ENCODE peak calls at places on chromosome 14, in ten cellular contexts. U is mesendoderm; T is heart right ventricle; P is PC-3; A is fibroblast of lung; E is tibial nerve; R is CD4-positive, alpha-beta memory T cell; G is A673; K is endothelial cell of umbilical vein; H is A549. B is an unnamed sample. For H3K4me1, the result is how much of the 10 kb centered on the place peaks cover.

GRCh38 chr14:77980475-77981321 is 180.8 kb downstream of the ADCK1 start:
- DNase-seq in K (no peak), G (no peak), R (no peak), E (no peak), T (no peak), U (peak), P (no peak), H (no peak), A (no peak), B (peak)

GRCh38 chr14:34081126-34081575 is 130.3 kb upstream of the EGLN3 start:
- DNase-seq in A (peak), T (peak), G (peak), U (no peak), K (no peak), R (no peak), H (no peak), P (peak), E (no peak), B (no peak)

GRCh38 chr14:31090872-31091764 is 64.9 kb upstream of the STRN3 start:
- DNase-seq in A (peak), H (peak), T (peak), U (no peak), R (no peak), E (peak), P (peak), G (no peak), K (peak), B (peak)

GRCh38 chr14:89540830-89541470 is 123.9 kb upstream of the FOXN3 start:
- DNase-seq in T (no peak), R (no peak), A (peak), U (peak), G (peak), H (peak), K (peak), P (peak), E (no peak), B (no peak)

GRCh38 chr14:57692671-57693070 is 173.2 kb downstream of the SLC35F4 start:
- DNase-seq in T (no peak), E (no peak), P (peak), U (peak), G (peak), H (peak), K (peak), A (peak), R (no peak), B (no peak)

GRCh38 chr14:77266336-77266735 is 4.7 kb downstream of the NGB start:
- DNase-seq in U (no peak), G (no peak), A (no peak), P (no peak), K (no peak), T (no peak), E (no peak), R (no peak), H (no peak), B (no peak)

GRCh38 chr14:103728721-103729120 is 13.1 kb downstream of the ZFYVE21 start:
- DNase-seq in H (no peak), A (no peak), G (no peak), P (no peak), T (no peak), R (no peak), E (no peak), K (no peak), U (no peak), B (no peak)

GRCh38 chr14:105863296-105864108 is 337.1 kb downstream of the TMEM121 start:
- DNase-seq in H (no peak), R (no peak), K (no peak), T (no peak), P (no peak), E (no peak), U (no peak), G (no peak), A (no peak), B (no peak)

GRCh38 chr14:53879747-53880146 is 76.9 kb downstream of the BMP4 start:
- DNase-seq in E (no peak), R (no peak), T (peak), A (no peak), P (no peak), U (no peak), G (no peak), K (peak), H (no peak), B (no peak)

GRCh38 chr14:22047105-22047504 is 373.5 kb upstream of the OR4E1 start:
- DNase-seq in T (no peak), A (no peak), E (no peak), U (peak), K (peak), R (peak), H (peak), G (peak), P (peak), B (no peak)

GRCh38 chr14:87888136-87888999 is 104.6 kb downstream of the GALC start:
- DNase-seq in K (no peak), T (peak), U (peak), E (peak), P (peak), A (peak), H (peak), G (peak), R (no peak), B (no peak)

GRCh38 chr14:96748371-96748770 is 48.8 kb upstream of the VRK1 start:
- DNase-seq in U (no peak), E (no peak), G (peak), A (no peak), H (no peak), T (no peak), P (peak), K (no peak), R (no peak), B (no peak)

GRCh38 chr14:92866181-92866752 is 56.7 kb upstream of the CHGA start:
- DNase-seq in H (no peak), K (peak), T (no peak), A (no peak), E (no peak), G (no peak), U (no peak), P (no peak), R (no peak), B (no peak)

GRCh38 chr14:22598896-22599244 is 770 bp downstream of the ABHD4 start:
- DNase-seq in R (no peak), P (peak), G (peak), K (peak), U (peak), T (no peak), H (peak), A (peak), E (peak), B (no peak)

GRCh38 chr14:49581961-49582210 is 4.3 kb downstream of the RPS29 start:
- DNase-seq in E (no peak), A (no peak), T (no peak), P (no peak), R (no peak), H (no peak), K (no peak), G (no peak), U (no peak), B (no peak)

GRCh38 chr14:36915089-36915488 is 253.4 kb downstream of the PAX9 start:
- DNase-seq in K (no peak), H (no peak), T (no peak), U (no peak), A (no peak), E (no peak), G (no peak), R (no peak), P (peak), B (no peak)

GRCh38 chr14:93219103-93219726 is 12.2 kb downstream of the UBR7 start:
- DNase-seq in R (peak), U (peak), H (peak), P (peak), E (peak), A (peak), T (peak), G (peak), K (peak), B (no peak)

GRCh38 chr14:66001356-66001755 is 484.8 kb upstream of the CCDC196 start:
- DNase-seq in P (no peak), U (no peak), H (no peak), K (no peak), G (no peak), E (no peak), A (no peak), T (no peak), R (no peak), B (no peak)

GRCh38 chr14:49886523-49886922 is 6.4 kb upstream of the ARF6 start:
- DNase-seq in G (no peak), E (no peak), H (no peak), U (no peak), K (no peak), T (no peak), A (no peak), P (no peak), R (no peak), B (no peak)

GRCh38 chr14:104314251-104314941 is 176.0 kb downstream of the KIF26A start:
- DNase-seq in E (no peak), A (no peak), U (no peak), R (no peak), H (no peak), T (no peak), G (no peak), P (no peak), K (no peak), B (no peak)

GRCh38 chr14:89327771-89328212 is 89.2 kb downstream of the FOXN3 start:
- DNase-seq in H (no peak), K (no peak), R (no peak), A (no peak), P (peak), U (no peak), G (no peak), T (no peak), E (no peak), B (no peak)

GRCh38 chr14:76086636-76087035 is 65.1 kb upstream of the GPATCH2L start:
- DNase-seq in P (no peak), U (no peak), T (no peak), A (no peak), H (no peak), E (no peak), K (no peak), R (no peak), G (no peak), B (no peak)

GRCh38 chr14:77339407-77339806 is 18.6 kb downstream of the GSTZ1 start:
- DNase-seq in U (no peak), H (no peak), G (no peak), E (no peak), K (no peak), P (peak), T (no peak), A (peak), R (no peak), B (no peak)

GRCh38 chr14:66752109-66752508 is 244.2 kb downstream of the GPHN start:
- DNase-seq in H (no peak), K (peak), T (no peak), E (no peak), R (no peak), G (no peak), U (no peak), A (no peak), P (no peak), B (no peak)

GRCh38 chr14:91858536-91859275 is 8.6 kb downstream of the TC2N start:
- DNase-seq in H (peak), A (peak), T (no peak), E (no peak), G (peak), R (no peak), U (peak), P (peak), K (peak), B (no peak)

GRCh38 chr14:93707475-93707874 is 80.8 kb downstream of the PRIMA1 start:
- DNase-seq in A (no peak), K (no peak), G (no peak), H (no peak), P (peak), T (no peak), U (no peak), R (no peak), E (no peak), B (no peak)

GRCh38 chr14:87261621-87262020 is 731.4 kb downstream of the GALC start:
- DNase-seq in U (no peak), K (no peak), G (no peak), T (no peak), P (no peak), H (no peak), E (no peak), A (no peak), R (no peak), B (no peak)

GRCh38 chr14:25011095-25011494 is 38.9 kb downstream of the STXBP6 start:
- DNase-seq in T (no peak), E (no peak), G (no peak), U (no peak), K (no peak), R (no peak), P (no peak), H (no peak), A (no peak), B (no peak)

GRCh38 chr14:23910081-23910875 is 43.3 kb upstream of the DHRS4 start:
- DNase-seq in G (peak), H (peak), T (no peak), E (peak), R (peak), P (peak), A (peak), K (peak), U (peak), B (no peak)

GRCh38 chr14:75757644-75758402 is 96.8 kb downstream of the TTLL5 start:
- DNase-seq in T (no peak), K (no peak), H (no peak), U (no peak), P (no peak), R (no peak), A (no peak), E (no peak), G (no peak), B (no peak)

GRCh38 chr14:103427485-103428443 is 42.5 kb downstream of the MARK3 start:
- DNase-seq in E (no peak), K (peak), P (peak), R (peak), A (peak), G (peak), U (peak), T (peak), H (peak), B (no peak)

GRCh38 chr14:105581551-105582341 is 55.4 kb downstream of the TMEM121 start:
- DNase-seq in K (no peak), G (no peak), A (no peak), T (no peak), H (no peak), E (no peak), U (no peak), R (no peak), P (no peak), B (no peak)

GRCh38 chr14:105858676-105859025 is 332.3 kb downstream of the TMEM121 start:
- DNase-seq in A (no peak), U (no peak), T (no peak), H (no peak), K (no peak), P (no peak), E (no peak), G (no peak), R (peak), B (no peak)

GRCh38 chr14:50762001-50762930 is 68.7 kb downstream of the NIN start:
- DNase-seq in E (no peak), U (no peak), H (no peak), K (no peak), T (no peak), G (no peak), R (no peak), P (peak), A (peak), B (no peak)

GRCh38 chr14:76826122-76826521 is at the start of gene LRRC74A:
- DNase-seq in K (no peak), P (peak), E (no peak), R (no peak), H (no peak), A (no peak), T (no peak), U (no peak), G (no peak), B (no peak)

GRCh38 chr14:72146241-72146640 is 214.0 kb downstream of the RGS6 start:
- DNase-seq in A (no peak), G (no peak), P (no peak), U (no peak), K (no peak), E (no peak), T (no peak), H (no peak), R (no peak), B (no peak)

GRCh38 chr14:77516111-77516510 is 17.5 kb upstream of the ISM2 start:
- DNase-seq in G (no peak), E (no peak), H (no peak), T (no peak), A (no peak), R (no peak), U (no peak), P (no peak), K (no peak), B (no peak)

DNA sequence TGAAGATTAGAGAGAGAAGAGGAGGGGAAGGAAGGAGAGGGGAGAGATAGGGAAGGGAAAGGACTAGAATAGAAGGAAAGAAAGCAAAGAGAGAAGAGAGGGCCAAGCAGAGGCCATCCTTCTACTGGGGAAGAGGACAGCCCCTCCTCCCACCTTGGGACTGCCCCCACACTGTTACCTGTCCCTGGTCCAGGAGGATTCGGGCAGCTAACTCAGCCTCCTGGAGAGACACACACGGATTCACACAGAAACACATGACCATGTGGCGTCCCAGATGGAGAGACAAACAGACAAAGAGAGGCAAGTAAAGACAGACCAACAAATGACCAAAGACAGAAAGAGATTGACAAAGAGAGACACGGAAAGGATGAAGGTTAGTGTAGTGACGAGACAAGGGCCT is 2.2 kb downstream of the NDRG2 start:
- DNase-seq in P (no peak), A (no peak), U (no peak), E (no peak), H (no peak), G (no peak), R (no peak), T (no peak), K (no peak), B (no peak)
- H3K4me1 ChIP-seq in P (under half), A (under half), U (under half), E (under half), H (under half), G (under half), R (under half), T (under half), K (under half), B (half or more)

GRCh38 chr14:99257122-99257672 is 14.8 kb downstream of the BCL11B start:
- DNase-seq in A (no peak), P (no peak), E (no peak), H (no peak), G (no peak), U (no peak), R (peak), T (no peak), K (no peak), B (no peak)
- H3K4me1 ChIP-seq in A (under half), P (under half), E (under half), H (under half), G (half or more), U (under half), R (half or more), T (under half), K (under half), B (under half)

GRCh38 chr14:64461221-64461620 is 4.1 kb upstream of the AKAP5 start:
- DNase-seq in G (no peak), T (no peak), U (no peak), R (no peak), E (no peak), A (no peak), P (no peak), H (no peak), K (no peak), B (no peak)

GRCh38 chr14:64463873-64464272 is 1.4 kb upstream of the AKAP5 start:
- DNase-seq in R (no peak), P (no peak), U (no peak), G (no peak), A (no peak), K (no peak), E (no peak), H (no peak), T (no peak), B (no peak)

GRCh38 chr14:64464695-64465094 is 604 bp upstream of the AKAP5 start:
- DNase-seq in E (no peak), P (peak), G (no peak), R (no peak), H (no peak), T (no peak), A (no peak), U (peak), K (no peak), B (no peak)

GRCh38 chr14:64463198-64463597 is 2.1 kb upstream of the AKAP5 start:
- DNase-seq in T (no peak), K (no peak), U (no peak), H (no peak), E (no peak), R (no peak), G (no peak), P (no peak), A (no peak), B (no peak)

DNA sequence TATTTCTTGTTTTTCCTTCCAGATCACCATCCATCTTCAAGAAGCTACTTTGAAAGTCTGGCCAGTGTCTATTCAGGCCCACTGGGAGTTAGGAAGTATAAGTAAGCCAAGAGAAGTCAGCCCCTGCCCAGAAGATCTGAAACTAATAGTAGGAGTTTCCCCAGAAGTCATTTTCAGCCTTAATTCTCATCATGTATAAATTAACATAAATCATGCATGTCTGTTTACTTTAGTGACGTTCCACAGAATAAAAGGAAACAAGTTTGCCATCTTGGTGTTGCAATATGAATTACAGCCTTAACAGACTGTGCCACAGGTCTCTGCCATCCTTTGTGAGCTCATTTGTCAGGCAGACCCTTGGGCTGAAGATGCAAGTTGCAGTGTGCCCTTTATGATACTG is 5.6 kb upstream of the AKAP5 start:
- DNase-seq in E (no peak), U (no peak), P (no peak), K (no peak), T (no peak), A (peak), H (no peak), R (no peak), G (no peak), B (no peak)
- H3K4me1 ChIP-seq in E (under half), U (under half), P (under half), K (under half), T (under half), A (under half), H (under half), R (under half), G (under half), B (under half)

DNA sequence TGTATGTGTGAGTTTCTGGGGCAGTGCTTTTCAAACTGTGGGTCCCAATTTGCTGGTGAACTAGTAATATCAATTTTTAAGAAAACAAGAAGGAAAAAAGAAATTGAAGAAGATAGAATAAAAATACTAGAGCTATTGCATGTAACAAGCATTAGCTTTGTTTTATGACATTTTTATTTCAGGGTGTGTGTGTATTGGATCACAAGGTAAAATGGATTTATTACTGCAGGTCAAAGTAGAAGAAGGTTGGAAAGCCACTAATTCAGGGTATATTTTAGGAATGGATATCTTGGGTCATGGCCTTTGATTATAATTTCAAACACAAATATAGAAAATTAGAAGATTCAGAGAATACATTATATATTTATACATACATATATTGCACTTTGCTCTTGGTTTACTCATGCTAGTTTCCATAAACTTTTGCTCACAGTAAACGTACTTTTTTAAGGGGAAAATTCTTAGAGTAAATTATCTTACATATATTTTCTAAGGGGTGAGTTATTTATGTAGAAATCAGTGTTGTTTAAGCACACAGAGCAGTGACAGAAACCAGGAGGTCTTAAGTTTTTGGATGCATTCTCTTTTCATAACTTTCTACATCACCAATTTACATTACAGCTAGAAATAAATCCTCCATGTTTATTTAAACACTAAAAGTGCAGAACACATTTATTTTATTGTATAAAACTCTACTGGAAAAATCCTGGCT is 34.5 kb upstream of the PPM1A start:
- DNase-seq in R (no peak), E (no peak), U (no peak), A (no peak), H (no peak), P (no peak), G (no peak), T (no peak), K (no peak), B (no peak)
- H3K4me1 ChIP-seq in R (under half), E (under half), U (under half), A (under half), H (under half), P (under half), G (under half), T (under half), K (under half), B (under half)

GRCh38 chr14:68968721-68969120 is 10.4 kb downstream of the ACTN1 start:
- DNase-seq in A (no peak), T (no peak), E (no peak), U (no peak), R (no peak), K (no peak), P (no peak), H (no peak), G (no peak), B (no peak)
- H3K4me1 ChIP-seq in A (half or more), T (half or more), E (under half), U (under half), R (half or more), K (half or more), P (under half), H (half or more), G (under half), B (half or more)

B was measured in vagina.